ENCODE peak calls at places on chromosomes 11 and 22, in ten cellular contexts. E is spleen; P is adipocyte; R is WERI-Rb-1; Z is memory B cell; A is coronary artery; I is fibroblast of villous mesenchyme; H is endothelial cell; N is SW480; D is stimulated activated CD8-positive, alpha-beta memory T cell treated with anti-CD3 and anti-CD28 coated beads, Interleukin-12 subunit alpha, Interleukin-12 subunit beta, amount 100 ng/mL, for 1 hour. S is an unnamed sample.

GRCh38 chr11:42770444-42771065 is 541.2 kb upstream of the API5 start:
- DNase-seq in I (no peak), E (no peak), R (peak), N (peak), P (peak), A (no peak), Z (no peak), H (peak), D (no peak), S (no peak)

GRCh38 chr11:64803846-64804345 is 882 bp upstream of the MAP4K2 start:
- DNase-seq in R (no peak), A (no peak), Z (no peak), D (no peak), H (no peak), E (no peak), N (no peak), P (no peak), I (no peak), S (peak)

GRCh38 chr11:15195454-15196200 is 80.9 kb downstream of the INSC start:
- DNase-seq in A (no peak), D (no peak), H (no peak), E (no peak), I (no peak), N (no peak), Z (no peak), R (no peak), P (no peak), S (no peak)

GRCh38 chr11:61035086-61035835 is 63.8 kb downstream of the CD6 start:
- DNase-seq in D (no peak), Z (no peak), P (no peak), E (peak), I (no peak), H (no peak), A (no peak), R (no peak), N (no peak), S (no peak)

GRCh38 chr11:123054301-123055065 is 7.5 kb downstream of the HSPA8 start:
- DNase-seq in A (no peak), D (no peak), I (peak), N (peak), P (peak), R (peak), E (no peak), Z (peak), H (peak), S (peak)

GRCh38 chr11:129788278-129788677 is 27.4 kb upstream of the TMEM45B start:
- DNase-seq in E (no peak), P (no peak), H (no peak), R (no peak), Z (no peak), D (no peak), I (no peak), N (no peak), A (no peak), S (no peak)

GRCh38 chr22:36640106-36640672 is 63.4 kb downstream of the CACNG2 start:
- DNase-seq in R (no peak), N (no peak), I (no peak), A (no peak), P (no peak), Z (no peak), E (no peak), D (no peak), H (no peak), S (no peak)

GRCh38 chr22:37370306-37370979 is 56.8 kb downstream of the ELFN2 start:
- DNase-seq in N (no peak), R (no peak), E (peak), P (no peak), I (no peak), H (no peak), Z (no peak), D (no peak), A (peak), S (no peak)

GRCh38 chr11:64604458-64605247 is 13.6 kb downstream of the SLC22A12 start:
- DNase-seq in Z (no peak), R (no peak), E (no peak), D (no peak), N (no peak), H (no peak), P (no peak), I (no peak), A (no peak), S (no peak)

GRCh38 chr11:119509969-119510401 is 87.0 kb upstream of the THY1 start:
- DNase-seq in D (no peak), I (peak), E (no peak), A (no peak), R (no peak), P (peak), N (peak), Z (peak), H (no peak), S (peak)

GRCh38 chr11:67497656-67498291 is 7.4 kb downstream of the PITPNM1 start:
- DNase-seq in I (no peak), N (no peak), Z (no peak), R (no peak), H (no peak), A (no peak), P (no peak), E (no peak), D (no peak), S (no peak)

GRCh38 chr11:86761978-86762377 is 38.4 kb upstream of the PRSS23 start:
- DNase-seq in E (no peak), N (no peak), I (no peak), Z (no peak), A (no peak), R (no peak), P (peak), D (no peak), H (no peak), S (peak)

GRCh38 chr11:94897330-94897768 is 76.0 kb downstream of the CWC15 start:
- DNase-seq in I (peak), R (peak), E (no peak), D (peak), P (peak), A (no peak), Z (peak), N (peak), H (peak), S (peak)

GRCh38 chr11:45161252-45162063 is 15.0 kb downstream of the PRDM11 start:
- DNase-seq in R (no peak), Z (no peak), I (no peak), E (peak), H (no peak), A (no peak), P (no peak), N (no peak), D (no peak), S (no peak)

GRCh38 chr22:29457730-29458129 is 19.3 kb downstream of the RFPL1 start:
- DNase-seq in H (peak), I (peak), E (peak), N (peak), R (peak), D (no peak), A (no peak), Z (no peak), P (peak), S (peak)

GRCh38 chr11:131370901-131371790 is 731 bp downstream of the NTM start:
- DNase-seq in H (no peak), P (no peak), D (no peak), E (no peak), I (no peak), N (no peak), Z (no peak), A (no peak), R (peak), S (no peak)

GRCh38 chr11:80844110-80844509 is 1403.3 kb upstream of the TENM4 start:
- DNase-seq in R (no peak), E (no peak), H (no peak), P (no peak), I (no peak), N (no peak), D (no peak), A (no peak), Z (no peak), S (no peak)

GRCh38 chr11:116860303-116860702 is 22.9 kb upstream of the APOA1 start:
- DNase-seq in Z (no peak), N (no peak), H (no peak), D (no peak), P (no peak), A (no peak), I (no peak), E (no peak), R (no peak), S (no peak)

GRCh38 chr11:46414466-46414796 is 22.9 kb upstream of the CHRM4 start:
- DNase-seq in N (no peak), Z (no peak), I (no peak), A (no peak), D (no peak), R (no peak), P (no peak), H (no peak), E (no peak), S (no peak)

GRCh38 chr11:123354371-123354770 is 75.7 kb upstream of the GRAMD1B start:
- DNase-seq in R (no peak), H (no peak), P (no peak), D (no peak), A (no peak), N (no peak), I (no peak), Z (no peak), E (no peak), S (no peak)

GRCh38 chr22:27748355-27749168 is 53.0 kb downstream of the MN1 start:
- DNase-seq in A (no peak), E (peak), N (no peak), H (no peak), R (peak), Z (no peak), P (peak), D (no peak), I (peak), S (peak)

GRCh38 chr11:9274499-9275228 is 9.5 kb upstream of the DENND5A start:
- DNase-seq in D (no peak), P (no peak), E (no peak), H (no peak), A (no peak), I (no peak), R (no peak), N (no peak), Z (no peak), S (no peak)

GRCh38 chr11:121453589-121454299 is 977 bp upstream of the SORL1-AS1 start:
- DNase-seq in R (no peak), P (no peak), I (no peak), N (no peak), H (no peak), A (no peak), Z (no peak), E (no peak), D (no peak), S (no peak)

GRCh38 chr11:131070365-131070764 is 154.1 kb upstream of the SNX19 start:
- DNase-seq in N (no peak), D (no peak), P (no peak), A (no peak), Z (no peak), I (no peak), R (no peak), E (no peak), H (no peak), S (no peak)

GRCh38 chr11:35014352-35014751 is 97.9 kb downstream of the PDHX start:
- DNase-seq in R (no peak), H (no peak), E (no peak), Z (no peak), D (no peak), I (peak), P (peak), A (no peak), N (no peak), S (peak)

GRCh38 chr11:113110046-113110445 is 148.8 kb downstream of the NCAM1 start:
- DNase-seq in A (no peak), P (no peak), E (no peak), N (no peak), D (no peak), Z (no peak), H (no peak), I (peak), R (no peak), S (no peak)

GRCh38 chr11:65180877-65181568 is 705 bp upstream of the CAPN1 start:
- DNase-seq in H (peak), I (peak), E (peak), R (peak), P (peak), Z (peak), N (peak), A (peak), D (peak), S (peak)

GRCh38 chr11:119322360-119322739 is 5.4 kb upstream of the MCAM start:
- DNase-seq in I (peak), P (no peak), D (no peak), R (no peak), H (no peak), Z (no peak), A (no peak), E (no peak), N (no peak), S (no peak)

GRCh38 chr22:46728470-46728869 is 9.6 kb downstream of the CERK start:
- DNase-seq in I (no peak), P (no peak), A (no peak), D (no peak), E (no peak), N (no peak), R (no peak), Z (no peak), H (no peak), S (no peak)

GRCh38 chr11:110921742-110922200 is 209.5 kb upstream of the ARHGAP20 start:
- DNase-seq in E (no peak), R (peak), P (peak), H (no peak), D (no peak), I (peak), Z (no peak), N (no peak), A (no peak), S (peak)

GRCh38 chr22:32842486-32842885 is 41.0 kb downstream of the TIMP3 start:
- DNase-seq in I (no peak), E (no peak), N (peak), D (no peak), A (no peak), Z (no peak), H (no peak), P (no peak), R (no peak), S (no peak)

GRCh38 chr11:36233226-36233625 is 56.0 kb downstream of the COMMD9 start:
- DNase-seq in R (no peak), I (peak), E (no peak), A (no peak), Z (no peak), N (no peak), D (no peak), H (no peak), P (peak), S (no peak)

GRCh38 chr11:102843474-102843873 is at the start of gene MMP3:
- DNase-seq in R (no peak), P (no peak), H (no peak), N (no peak), I (no peak), D (no peak), A (no peak), Z (no peak), E (no peak), S (peak)

GRCh38 chr11:117871160-117871559 is 5.3 kb downstream of the FXYD6 start:
- DNase-seq in R (no peak), D (no peak), N (no peak), E (no peak), H (no peak), Z (no peak), A (no peak), I (no peak), P (no peak), S (no peak)

GRCh38 chr11:124643605-124644425 is 21.2 kb downstream of the TBRG1 start:
- DNase-seq in H (no peak), D (no peak), I (peak), R (no peak), N (no peak), E (no peak), P (peak), Z (no peak), A (no peak), S (peak)

GRCh38 chr11:100672483-100673038 is 14.5 kb upstream of the ARHGAP42 start:
- DNase-seq in E (no peak), R (no peak), H (no peak), N (no peak), Z (no peak), I (no peak), D (no peak), P (no peak), A (no peak), S (no peak)

S was measured in NCI-H226.